ENCODE peak calls at places on chromosome 2, in six cellular contexts. A is neural progenitor cell, R is GM23248, L is HCT116, K is MM.1S, I is SK-N-SH. D is an unnamed sample.

GRCh38 chr2:69082430-69082997 is 69.5 kb downstream of the ANTXR1 start:
- DNase-seq in A (no peak), K (no peak), R (peak), L (no peak), I (no peak), D (peak)

GRCh38 chr2:232632904-232633412 is 446 bp upstream of the EFHD1 start:
- DNase-seq in L (no peak), A (peak), R (peak), I (no peak), K (no peak), D (peak)

GRCh38 chr2:49335546-49335945 is 181.2 kb upstream of the FSHR start:
- DNase-seq in R (no peak), A (no peak), L (no peak), I (no peak), K (no peak), D (no peak)

GRCh38 chr2:154941379-154941778 is 242.9 kb downstream of the KCNJ3 start:
- DNase-seq in R (no peak), L (no peak), A (no peak), K (no peak), I (no peak), D (no peak)

GRCh38 chr2:138079976-138080375 is 115.7 kb downstream of the HNMT start:
- DNase-seq in I (no peak), A (no peak), K (no peak), L (no peak), R (no peak), D (peak)

GRCh38 chr2:39839261-39839848 is 60.3 kb upstream of the THUMPD2 start:
- DNase-seq in L (no peak), R (no peak), I (no peak), K (peak), A (no peak), D (no peak)

GRCh38 chr2:66684289-66684688 is 249.4 kb downstream of the MEIS1 start:
- DNase-seq in A (no peak), K (no peak), I (no peak), L (no peak), R (peak), D (peak)

GRCh38 chr2:151872468-151872867 is 44.2 kb upstream of the ARL5A start:
- DNase-seq in L (no peak), A (no peak), I (no peak), K (no peak), R (no peak), D (no peak)

GRCh38 chr2:72457801-72458516 is 310.3 kb upstream of the CYP26B1 start:
- DNase-seq in K (no peak), R (peak), L (no peak), I (no peak), A (no peak), D (peak)

GRCh38 chr2:32357545-32358482 is 991 bp downstream of the BIRC6 start:
- DNase-seq in A (peak), K (peak), L (peak), R (peak), I (peak), D (peak)

GRCh38 chr2:85577386-85578242 is at the start of gene VAMP8:
- DNase-seq in I (no peak), A (peak), R (no peak), K (peak), L (peak), D (peak)

GRCh38 chr2:211751853-211752252 is 786.7 kb downstream of the ERBB4 start:
- DNase-seq in I (no peak), A (no peak), K (no peak), R (no peak), L (no peak), D (no peak)

GRCh38 chr2:120262761-120263428 is 10.2 kb downstream of the RALB start:
- DNase-seq in L (no peak), R (peak), I (no peak), A (peak), K (no peak), D (no peak)

GRCh38 chr2:8344725-8345124 is 337.1 kb upstream of the ID2 start:
- DNase-seq in A (no peak), I (no peak), R (no peak), L (no peak), K (no peak), D (no peak)

GRCh38 chr2:73260338-73260984 is 23.8 kb downstream of the FBXO41 start:
- DNase-seq in A (peak), R (peak), I (peak), L (no peak), K (peak), D (peak)

GRCh38 chr2:145832681-145833080 is 1312.8 kb upstream of the ZEB2 start:
- DNase-seq in K (no peak), A (no peak), I (no peak), R (no peak), L (no peak), D (no peak)

GRCh38 chr2:172102858-172103359 is at the start of gene DLX2:
- DNase-seq in A (peak), L (peak), R (peak), K (peak), I (peak), D (peak)

GRCh38 chr2:62814132-62814531 is 108.6 kb downstream of the EHBP1 start:
- DNase-seq in R (peak), K (no peak), A (no peak), I (no peak), L (no peak), D (no peak)

GRCh38 chr2:68837861-68838341 is 33.3 kb downstream of the BMP10 start:
- DNase-seq in L (no peak), A (no peak), K (peak), R (peak), I (no peak), D (no peak)

GRCh38 chr2:2871480-2872308 is 505.9 kb downstream of the EIPR1 start:
- DNase-seq in K (peak), A (no peak), L (no peak), I (no peak), R (no peak), D (no peak)

GRCh38 chr2:174597347-174598047 is at the start of gene WIPF1:
- DNase-seq in K (peak), L (no peak), A (no peak), I (no peak), R (peak), D (peak)

GRCh38 chr2:107645586-107645985 is 181.1 kb upstream of the RGPD4 start:
- DNase-seq in R (no peak), L (no peak), A (no peak), K (no peak), I (no peak), D (no peak)

DNA sequence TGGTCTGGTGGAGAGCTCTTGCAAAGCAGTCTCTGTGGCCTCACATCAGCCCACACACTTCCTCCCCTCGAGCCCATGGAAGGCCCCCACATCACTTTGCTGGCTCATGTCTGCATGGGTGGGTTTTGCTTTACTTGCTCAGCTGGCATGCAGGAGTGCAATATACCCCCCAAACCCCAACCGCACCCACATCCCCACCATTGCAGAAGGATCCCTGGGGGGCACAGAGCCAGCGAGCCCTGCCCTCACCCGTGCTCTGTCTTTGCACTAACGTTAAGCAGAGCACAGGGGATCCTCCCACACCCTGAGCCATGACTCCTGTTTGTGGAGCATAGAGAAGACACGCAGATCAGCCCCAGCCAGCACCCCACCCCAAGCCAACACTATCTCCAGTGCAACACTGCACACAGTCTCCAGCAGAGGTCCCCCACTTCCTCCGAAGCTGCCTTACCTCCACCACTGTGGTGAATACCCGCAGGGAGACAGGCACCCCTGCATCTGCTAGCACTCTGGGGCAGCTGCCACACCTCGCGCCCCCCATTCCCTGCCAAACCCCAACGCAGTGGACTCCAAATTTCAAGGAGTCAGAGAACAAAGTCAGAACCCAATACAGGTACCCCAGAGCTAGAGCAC is 177.8 kb upstream of the RGPD4 start:
- DNase-seq in I (no peak), L (no peak), A (peak), K (no peak), R (no peak), D (peak)
- TF ChIP-seq EZH2phosphoT487 in I (no peak), L (no peak), A (no peak), K (no peak), R (no peak), D (no peak)

DNA sequence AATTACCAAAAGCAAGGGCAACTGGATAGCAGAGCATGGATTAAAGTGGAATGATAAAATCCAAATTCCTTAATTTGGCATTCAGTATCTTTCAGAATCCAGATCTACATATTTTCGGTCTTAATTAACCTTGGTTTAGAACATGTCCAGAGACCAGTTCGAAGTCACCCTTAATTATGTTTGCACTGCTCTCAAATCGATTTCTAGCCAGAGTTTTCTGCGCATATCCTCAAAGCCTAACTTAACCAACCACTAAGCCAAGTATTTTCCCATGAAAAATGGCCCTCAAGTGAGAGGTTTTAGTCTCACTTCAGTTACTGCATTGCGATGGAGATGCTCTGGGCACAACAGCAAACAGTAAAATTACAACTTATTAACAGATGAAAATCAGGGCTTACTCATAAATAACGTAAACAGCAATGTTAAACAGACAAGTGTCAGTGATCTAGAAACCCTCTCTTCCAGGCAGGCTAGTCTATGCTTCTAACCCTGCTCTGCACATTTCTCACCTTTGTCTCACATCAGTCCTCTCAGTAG is 4.5 kb downstream of the RTN4 start:
- DNase-seq in I (no peak), K (no peak), A (no peak), R (peak), L (no peak), D (peak)
- H3K9ac ChIP-seq in I (peak), K (no peak), A (no peak), R (peak), L (no peak), D (no peak)

GRCh38 chr2:127122351-127123027 is 15.5 kb upstream of the BIN1 start:
- DNase-seq in R (no peak), I (no peak), L (no peak), K (no peak), A (no peak), D (no peak)
- TF ChIP-seq EZH2phosphoT487 in R (no peak), I (no peak), L (no peak), K (no peak), A (no peak), D (no peak)

GRCh38 chr2:235938611-235939010 is 229.6 kb downstream of the GBX2 start:
- DNase-seq in I (no peak), K (no peak), A (no peak), L (no peak), R (no peak), D (no peak)
- H3K9ac ChIP-seq in I (no peak), K (no peak), A (no peak), L (no peak), R (no peak), D (no peak)

DNA sequence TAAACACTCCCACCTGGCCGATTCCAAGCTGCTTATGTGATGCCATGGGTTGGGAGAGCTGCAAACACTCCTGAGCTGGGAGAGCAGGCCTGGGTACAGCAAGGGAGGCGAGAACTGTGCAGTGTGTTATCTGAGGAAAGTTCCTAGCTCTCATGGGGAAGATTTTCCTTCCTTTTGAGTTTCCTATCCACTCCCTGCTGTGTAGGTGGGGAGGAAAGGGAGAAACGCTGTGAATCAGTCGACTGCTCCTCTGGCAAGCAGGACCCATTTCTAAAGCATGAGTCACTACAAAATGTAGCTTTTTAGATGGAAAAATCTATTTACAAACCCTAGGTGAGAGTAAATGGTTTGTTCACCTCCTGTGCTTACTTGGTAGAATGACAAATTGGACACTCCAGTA is 80.4 kb downstream of the SH3RF3 start:
- DNase-seq in A (no peak), I (no peak), K (no peak), R (peak), L (no peak), D (peak)
- TF ChIP-seq EZH2phosphoT487 in A (no peak), I (no peak), K (no peak), R (no peak), L (no peak), D (no peak)

GRCh38 chr2:109701362-109701761 is 87.2 kb downstream of the SOWAHC start:
- DNase-seq in A (peak), I (no peak), K (no peak), R (no peak), L (no peak), D (no peak)
- H3K9ac ChIP-seq in A (no peak), I (no peak), K (no peak), R (no peak), L (no peak), D (peak)

GRCh38 chr2:157307021-157307420 is 18.6 kb downstream of the ERMN start:
- DNase-seq in L (no peak), R (peak), I (no peak), K (no peak), A (no peak), D (peak)
- TF ChIP-seq EZH2phosphoT487 in L (no peak), R (no peak), I (no peak), K (no peak), A (no peak), D (no peak)

GRCh38 chr2:58805126-58805525 is 564.0 kb upstream of the FANCL start:
- DNase-seq in I (no peak), R (no peak), K (no peak), L (no peak), A (no peak), D (no peak)
- H3K9ac ChIP-seq in I (no peak), R (no peak), K (no peak), L (no peak), A (no peak), D (no peak)